ENCODE peak calls at places on chromosomes 12 and 14, in five cellular contexts. Z is upper lobe of right lung, P is amygdala, N is fibroblast of gingiva, Y is epithelial cell of esophagus. W is an unnamed sample.

GRCh38 chr12:109428038-109428629 is 49.0 kb downstream of the KCTD10 start:
- DNase-seq in Z (peak), P (peak), N (peak), Y (peak), W (peak)

GRCh38 chr14:22319526-22320352 is 269.3 kb downstream of the DAD1 start:
- DNase-seq in Z (no peak), P (peak), N (peak), Y (peak), W (peak)

GRCh38 chr12:106345739-106346138 is 11.8 kb upstream of the POLR3B start:
- DNase-seq in Z (no peak), P (peak), N (peak), Y (peak), W (no peak)

GRCh38 chr12:131432532-131433260 is 278.2 kb upstream of the SFSWAP start:
- DNase-seq in Z (no peak), P (no peak), N (no peak), Y (no peak), W (no peak)

GRCh38 chr12:132955933-132956725 is at the start of gene ZNF605:
- DNase-seq in Z (peak), P (peak), N (peak), Y (peak), W (peak)

GRCh38 chr12:50101663-50102062 is 2.1 kb upstream of the GPD1 start:
- DNase-seq in Z (no peak), P (peak), N (peak), Y (peak), W (no peak)

GRCh38 chr12:5437657-5438056 is 5.7 kb downstream of the NTF3 start:
- DNase-seq in Z (no peak), P (no peak), N (no peak), Y (no peak), W (no peak)

GRCh38 chr12:57276935-57277563 is 26.1 kb upstream of the STAC3 start:
- DNase-seq in Z (no peak), P (no peak), N (peak), Y (peak), W (no peak)

GRCh38 chr12:17214910-17215309 is 608.9 kb upstream of the LMO3 start:
- DNase-seq in Z (no peak), P (no peak), N (no peak), Y (no peak), W (no peak)

GRCh38 chr12:9617124-9617523 is 9.4 kb upstream of the KLRB1 start:
- DNase-seq in Z (no peak), P (no peak), N (no peak), Y (no peak), W (no peak)

GRCh38 chr14:89264196-89264800 is 152.7 kb downstream of the FOXN3 start:
- DNase-seq in Z (no peak), P (no peak), N (no peak), Y (no peak), W (no peak)

GRCh38 chr12:111304642-111305071 is 64.2 kb downstream of the PHETA1 start:
- DNase-seq in Z (no peak), P (no peak), N (no peak), Y (peak), W (no peak)

GRCh38 chr14:27750096-27750495 is 1016.5 kb upstream of the FOXG1 start:
- DNase-seq in Z (no peak), P (no peak), N (no peak), Y (peak), W (no peak)

GRCh38 chr14:100747021-100747586 is 20.4 kb downstream of the DLK1 start:
- DNase-seq in Z (peak), P (no peak), N (peak), Y (peak), W (no peak)

GRCh38 chr14:99725774-99726537 is 41.9 kb downstream of the CYP46A1 start:
- DNase-seq in Z (peak), P (no peak), N (no peak), Y (no peak), W (no peak)

GRCh38 chr12:113271853-113272561 is 50.7 kb downstream of the TPCN1 start:
- DNase-seq in Z (peak), P (peak), N (peak), Y (peak), W (peak)

GRCh38 chr12:51162217-51162616 is 10.7 kb downstream of the TFCP2 start:
- DNase-seq in Z (no peak), P (no peak), N (no peak), Y (no peak), W (no peak)

GRCh38 chr12:73465106-73465505 is 1072.5 kb upstream of the ATXN7L3B start:
- DNase-seq in Z (no peak), P (no peak), N (no peak), Y (no peak), W (no peak)

GRCh38 chr12:19186722-19187661 is 57.5 kb downstream of the PLEKHA5 start:
- DNase-seq in Z (no peak), P (peak), N (peak), Y (peak), W (no peak)

GRCh38 chr12:25581067-25581466 is 28.0 kb upstream of the LMNTD1 start:
- DNase-seq in Z (no peak), P (no peak), N (no peak), Y (no peak), W (no peak)

GRCh38 chr12:66456622-66457021 is 154.3 kb downstream of the HELB start:
- DNase-seq in Z (no peak), P (no peak), N (no peak), Y (no peak), W (no peak)

GRCh38 chr12:6951551-6952120 is 480 bp downstream of the PTPN6 start:
- DNase-seq in Z (no peak), P (no peak), N (no peak), Y (no peak), W (no peak)

GRCh38 chr12:71662861-71663560 is 637 bp downstream of the ZFC3H1 start:
- DNase-seq in Z (peak), P (no peak), N (peak), Y (peak), W (no peak)

GRCh38 chr14:93114068-93114710 is 1.5 kb downstream of the ITPK1 start:
- DNase-seq in Z (no peak), P (no peak), N (no peak), Y (peak), W (no peak)

GRCh38 chr14:100740196-100740825 is 13.6 kb downstream of the DLK1 start:
- DNase-seq in Z (peak), P (no peak), N (no peak), Y (no peak), W (no peak)

GRCh38 chr12:24668563-24668962 is 280.3 kb downstream of the BCAT1 start:
- DNase-seq in Z (no peak), P (no peak), N (no peak), Y (no peak), W (no peak)

GRCh38 chr12:1532796-1533195 is 61.6 kb downstream of the FBXL14 start:
- DNase-seq in Z (no peak), P (no peak), N (no peak), Y (no peak), W (no peak)

GRCh38 chr12:15830538-15830937 is 41.4 kb upstream of the EPS8 start:
- DNase-seq in Z (no peak), P (no peak), N (peak), Y (peak), W (no peak)

GRCh38 chr12:115402443-115403170 is 718.6 kb upstream of the TBX3 start:
- DNase-seq in Z (no peak), P (no peak), N (no peak), Y (no peak), W (no peak)

GRCh38 chr14:102849522-102850379 is 72.5 kb downstream of the TRAF3 start:
- DNase-seq in Z (no peak), P (peak), N (no peak), Y (peak), W (no peak)

GRCh38 chr12:55717397-55718007 is 1.7 kb downstream of the BLOC1S1 start:
- DNase-seq in Z (no peak), P (no peak), N (no peak), Y (peak), W (no peak)

GRCh38 chr14:89384023-89384422 is 33.0 kb downstream of the FOXN3 start:
- DNase-seq in Z (no peak), P (no peak), N (no peak), Y (no peak), W (no peak)

GRCh38 chr14:80047761-80048160 is 163.5 kb downstream of the DIO2 start:
- DNase-seq in Z (no peak), P (no peak), N (no peak), Y (no peak), W (no peak)

GRCh38 chr12:53174881-53175491 is 5.5 kb upstream of the ZNF740 start:
- DNase-seq in Z (no peak), P (no peak), N (peak), Y (peak), W (no peak)

GRCh38 chr14:82449926-82450325 is 916.3 kb upstream of the SEL1L start:
- DNase-seq in Z (no peak), P (no peak), N (no peak), Y (no peak), W (no peak)

GRCh38 chr14:36454599-36455240 is 65.3 kb downstream of the NKX2-1 start:
- DNase-seq in Z (no peak), P (no peak), N (no peak), Y (no peak), W (no peak)

GRCh38 chr12:124686001-124686884 is 118.8 kb upstream of the NCOR2 start:
- DNase-seq in Z (no peak), P (no peak), N (peak), Y (peak), W (no peak)

GRCh38 chr12:15268927-15269552 is 47.8 kb upstream of the RERG start:
- DNase-seq in Z (no peak), P (no peak), N (peak), Y (peak), W (no peak)

GRCh38 chr12:84822541-84822940 is 90.1 kb downstream of the SLC6A15 start:
- DNase-seq in Z (no peak), P (no peak), N (no peak), Y (no peak), W (no peak)

W was measured in caudate nucleus.